ENCODE peak calls at places on chromosome 20, in four cellular contexts. T is left ventricle myocardium inferior, O is body of pancreas, I is heart left ventricle. U is an unnamed sample. For H3K36me3, the result is how much of the 10 kb centered on the place peaks cover.

GRCh38 chr20:10536531-10536930 is 101.4 kb downstream of the SLX4IP start:
- DNase-seq in O (peak), T (no peak), I (no peak), U (no peak)

GRCh38 chr20:50001784-50002311 is 19.1 kb downstream of the SNAI1 start:
- DNase-seq in T (no peak), I (peak), O (no peak), U (no peak)

GRCh38 chr20:62804021-62804631 is 509 bp upstream of the OGFR start:
- DNase-seq in O (no peak), T (no peak), I (no peak), U (no peak)

GRCh38 chr20:17568972-17569471 is 853 bp upstream of the DSTN start:
- DNase-seq in T (peak), I (peak), O (peak), U (peak)

GRCh38 chr20:7714549-7714948 is 225.7 kb downstream of the HAO1 start:
- DNase-seq in I (no peak), O (no peak), T (no peak), U (no peak)

GRCh38 chr20:4131911-4132310 is 116.6 kb upstream of the RNF24 start:
- DNase-seq in T (no peak), I (no peak), O (no peak), U (no peak)

GRCh38 chr20:32997431-32997830 is 6.8 kb downstream of the SUN5 start:
- DNase-seq in I (no peak), T (no peak), O (no peak), U (no peak)

GRCh38 chr20:35297153-35297552 is 4.9 kb upstream of the FAM83C start:
- DNase-seq in O (no peak), T (no peak), I (peak), U (no peak)

GRCh38 chr20:50592282-50593004 is 82.3 kb downstream of the PTPN1 start:
- DNase-seq in I (peak), T (peak), O (peak), U (no peak)

GRCh38 chr20:53736122-53736756 is 142.6 kb upstream of the ZNF217 start:
- DNase-seq in T (no peak), O (peak), I (no peak), U (no peak)

GRCh38 chr20:40506567-40506966 is 182.5 kb downstream of the MAFB start:
- DNase-seq in I (peak), T (peak), O (peak), U (no peak)

GRCh38 chr20:36819662-36820061 is 46.1 kb upstream of the DSN1 start:
- DNase-seq in I (no peak), O (no peak), T (no peak), U (no peak)

GRCh38 chr20:36525620-36526365 is 15.5 kb upstream of the MYL9 start:
- DNase-seq in O (no peak), T (no peak), I (no peak), U (no peak)

GRCh38 chr20:35523298-35523888 is 6.1 kb downstream of the C20orf173 start:
- DNase-seq in T (no peak), O (no peak), I (no peak), U (no peak)

GRCh38 chr20:43824699-43825402 is 89.8 kb upstream of the TOX2 start:
- DNase-seq in T (no peak), O (peak), I (no peak), U (no peak)

GRCh38 chr20:6993526-6993925 is 226.0 kb downstream of the BMP2 start:
- DNase-seq in I (no peak), O (no peak), T (no peak), U (no peak)

GRCh38 chr20:23205221-23205620 is 119.1 kb upstream of the CD93 start:
- DNase-seq in O (no peak), I (no peak), T (no peak), U (no peak)

GRCh38 chr20:47318596-47319516 is 37.6 kb downstream of the ZMYND8 start:
- DNase-seq in O (peak), I (peak), T (peak), U (no peak)

GRCh38 chr20:805713-806112 is 27.8 kb upstream of the FAM110A start:
- DNase-seq in O (no peak), T (no peak), I (no peak), U (no peak)

GRCh38 chr20:50427740-50428462 is 82.3 kb upstream of the PTPN1 start:
- DNase-seq in I (no peak), T (peak), O (peak), U (no peak)

GRCh38 chr20:25274481-25274880 is 26.6 kb downstream of the PYGB start:
- DNase-seq in O (peak), T (peak), I (peak), U (no peak)

GRCh38 chr20:775679-776135 is 7.4 kb upstream of the SLC52A3 start:
- DNase-seq in T (no peak), I (no peak), O (peak), U (no peak)

GRCh38 chr20:53434662-53435061 is 159.0 kb downstream of the ZNF217 start:
- DNase-seq in O (no peak), I (no peak), T (no peak), U (no peak)

GRCh38 chr20:50226093-50226974 is 35.7 kb downstream of the CEBPB start:
- DNase-seq in I (no peak), O (no peak), T (no peak), U (no peak)

GRCh38 chr20:52959125-52959524 is 13.0 kb upstream of the TSHZ2 start:
- DNase-seq in T (no peak), O (no peak), I (no peak), U (no peak)

GRCh38 chr20:2955257-2955950 is 82.1 kb downstream of the PTPRA start:
- DNase-seq in O (no peak), I (no peak), T (no peak), U (no peak)

GRCh38 chr20:49285233-49285668 is 7.4 kb upstream of the ZNFX1 start:
- DNase-seq in O (no peak), T (no peak), I (no peak), U (no peak)

GRCh38 chr20:55456316-55456940 is 548.9 kb downstream of the CBLN4 start:
- DNase-seq in O (no peak), I (no peak), T (no peak), U (no peak)

GRCh38 chr20:41694796-41695195 is 76.6 kb upstream of the CHD6 start:
- DNase-seq in O (no peak), T (no peak), I (no peak), U (no peak)

GRCh38 chr20:13017235-13017634 is 8.5 kb downstream of the SPTLC3 start:
- DNase-seq in O (no peak), T (no peak), I (no peak), U (no peak)

GRCh38 chr20:10634190-10634589 is 39.6 kb downstream of the JAG1 start:
- DNase-seq in O (no peak), T (no peak), I (no peak), U (no peak)

GRCh38 chr20:34084227-34084923 is 27.7 kb downstream of the EIF2S2 start:
- DNase-seq in T (no peak), I (no peak), O (no peak), U (no peak)

GRCh38 chr20:34083781-34084180 is 28.3 kb downstream of the EIF2S2 start:
- DNase-seq in O (no peak), T (no peak), I (no peak), U (no peak)

GRCh38 chr20:34088305-34088870 is 23.7 kb downstream of the EIF2S2 start:
- DNase-seq in O (no peak), I (no peak), T (no peak), U (no peak)

GRCh38 chr20:34083137-34083536 is 28.9 kb downstream of the EIF2S2 start:
- DNase-seq in T (peak), O (peak), I (peak), U (no peak)

GRCh38 chr20:34085544-34086040 is 26.5 kb downstream of the EIF2S2 start:
- DNase-seq in I (no peak), T (no peak), O (no peak), U (no peak)
- H3K36me3 ChIP-seq in I (under half), T (half or more), O (under half), U (under half)

GRCh38 chr20:46118481-46119020 is 437 bp downstream of the CD40 start:
- DNase-seq in I (no peak), T (peak), O (peak), U (peak)
- TF ChIP-seq CTCF in I (no peak), T (no peak), O (no peak), U (no peak)

GRCh38 chr20:38537176-38537575 is 43.8 kb upstream of the ADIG start:
- DNase-seq in I (no peak), T (no peak), O (no peak), U (no peak)
- H3K36me3 ChIP-seq in I (under half), T (half or more), O (under half), U (under half)

GRCh38 chr20:5551621-5552020 is 198.6 kb upstream of the SHLD1 start:
- DNase-seq in I (no peak), T (no peak), O (no peak), U (no peak)
- TF ChIP-seq CTCF in I (no peak), T (no peak), O (no peak), U (no peak)

DNA sequence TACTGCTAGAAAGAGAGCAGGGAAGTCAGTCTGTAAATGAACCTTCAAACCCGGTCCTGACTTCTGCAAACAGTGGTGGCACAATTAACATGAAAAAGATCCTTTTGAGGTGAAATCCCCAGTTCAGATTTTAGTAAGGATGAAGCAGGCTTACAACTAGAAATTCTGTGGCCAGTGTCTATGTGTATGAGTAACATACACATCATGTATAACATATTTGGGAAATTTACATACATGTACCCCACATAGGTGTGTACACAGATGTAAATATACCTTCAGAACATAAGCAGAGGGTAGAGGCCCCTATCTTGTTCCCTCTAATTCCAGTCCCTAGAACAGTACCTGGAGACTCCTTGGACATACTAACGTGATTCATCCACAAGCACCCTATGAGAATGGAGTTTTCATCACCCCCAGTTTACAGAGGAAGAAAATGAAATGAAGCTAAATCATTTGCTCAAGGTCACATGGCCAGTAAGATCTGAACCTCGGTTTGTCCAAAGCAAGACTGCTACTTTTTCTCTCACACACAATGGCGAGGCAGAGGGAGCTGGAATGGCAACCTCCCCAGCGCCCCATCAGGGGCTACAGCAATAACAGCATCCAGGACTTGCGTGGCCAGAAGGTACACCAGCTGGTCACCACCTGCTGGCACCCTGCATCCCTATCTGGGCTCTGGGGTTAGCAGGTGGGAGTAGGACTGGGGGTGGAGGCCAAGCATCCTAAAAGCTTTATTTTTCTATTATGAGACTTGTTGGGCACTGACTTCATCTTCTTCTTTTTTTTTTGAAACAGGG is 41.6 kb downstream of the TTI1 start:
- DNase-seq in O (no peak), I (no peak), T (no peak), U (no peak)
- H3K36me3 ChIP-seq in O (under half), I (under half), T (under half), U (under half)

GRCh38 chr20:5315807-5316187 is 957 bp downstream of the PROKR2 start:
- DNase-seq in O (no peak), I (no peak), T (no peak), U (no peak)

GRCh38 chr20:5313916-5314315 is 2.8 kb downstream of the PROKR2 start:
- DNase-seq in T (no peak), I (no peak), O (no peak), U (no peak)

GRCh38 chr20:5312518-5312917 is 4.2 kb downstream of the PROKR2 start:
- DNase-seq in I (no peak), T (no peak), O (no peak), U (no peak)

GRCh38 chr20:5316188-5317158 is at the start of gene PROKR2:
- DNase-seq in T (no peak), I (no peak), O (no peak), U (no peak)
- TF ChIP-seq CTCF in T (peak), I (no peak), O (no peak), U (no peak)

GRCh38 chr20:38060536-38060935 is 27.0 kb downstream of the RPRD1B start:
- DNase-seq in I (no peak), O (no peak), T (no peak), U (no peak)
- H3K36me3 ChIP-seq in I (under half), O (under half), T (half or more), U (under half)

GRCh38 chr20:57526067-57526884 is 1.3 kb upstream of the CTCFL start:
- DNase-seq in I (no peak), T (no peak), O (no peak), U (no peak)
- TF ChIP-seq CTCF in I (no peak), T (no peak), O (no peak), U (peak)

DNA sequence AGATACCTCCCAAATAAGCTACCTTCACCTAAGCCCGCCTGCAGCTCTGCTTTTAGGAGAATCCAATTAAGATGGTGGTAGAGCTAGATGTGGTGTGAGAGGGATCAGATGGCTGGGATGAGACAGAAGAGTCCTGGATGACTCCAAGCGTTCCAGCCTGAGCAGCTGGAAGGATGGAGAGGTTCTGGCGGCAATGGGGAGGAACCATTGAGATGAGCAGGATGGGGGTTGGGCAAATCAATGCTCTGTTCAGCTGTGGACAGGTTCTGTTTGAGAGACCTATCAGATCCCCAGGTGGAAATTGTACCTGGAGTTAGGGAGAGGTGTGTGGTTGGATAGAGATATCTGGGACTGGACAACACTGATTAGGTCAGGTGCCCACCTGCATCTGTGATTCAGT is 23.0 kb downstream of the PHACTR3 start:
- DNase-seq in T (no peak), I (no peak), O (no peak), U (no peak)
- H3K36me3 ChIP-seq in T (under half), I (under half), O (under half), U (under half)

GRCh38 chr20:45082468-45082867 is 18.5 kb downstream of the KCNS1 start:
- DNase-seq in I (no peak), T (no peak), O (no peak), U (no peak)

GRCh38 chr20:45083127-45083526 is 17.8 kb downstream of the KCNS1 start:
- DNase-seq in I (no peak), O (no peak), T (no peak), U (no peak)

GRCh38 chr20:45077559-45077958 is 23.4 kb downstream of the KCNS1 start:
- DNase-seq in T (no peak), O (no peak), I (no peak), U (no peak)

GRCh38 chr20:45085289-45085688 is 15.6 kb downstream of the KCNS1 start:
- DNase-seq in T (no peak), O (no peak), I (no peak), U (no peak)

DNA sequence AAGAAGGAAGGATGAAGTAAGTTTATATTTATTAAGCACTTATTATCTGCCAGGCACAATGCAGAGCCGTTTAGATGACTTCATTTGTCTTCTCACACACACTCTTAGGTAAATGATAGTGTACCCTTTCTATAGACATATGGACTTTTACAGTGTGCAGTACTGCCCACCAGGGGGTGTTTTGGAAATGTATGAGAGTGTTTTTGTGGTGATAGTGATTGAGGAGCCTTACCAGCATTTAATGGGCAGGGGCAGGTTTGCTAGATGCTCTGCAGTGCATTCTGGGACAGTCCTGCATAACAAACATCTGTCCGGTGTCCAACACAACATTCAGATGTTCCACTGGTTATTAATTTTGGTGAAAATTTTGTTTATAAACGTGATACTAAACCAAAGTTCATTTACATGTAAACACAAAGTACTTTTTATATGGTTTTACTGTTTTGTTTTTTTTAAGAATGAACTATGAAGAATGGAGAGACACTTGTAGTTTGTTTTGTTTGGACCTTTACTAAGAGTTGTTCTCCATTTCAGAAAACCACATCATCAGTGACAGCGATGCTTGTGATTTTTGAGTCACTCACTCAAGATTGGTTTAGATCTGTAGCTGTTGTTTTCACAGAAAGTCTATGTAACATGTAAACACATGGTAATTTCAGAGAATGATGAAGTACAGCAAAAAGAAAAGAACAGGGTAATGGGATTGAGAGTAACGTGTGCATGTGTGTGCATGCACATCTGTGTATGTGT is 19.9 kb downstream of the KCNS1 start:
- DNase-seq in O (no peak), T (no peak), I (no peak), U (no peak)
- TF ChIP-seq CTCF in O (no peak), T (peak), I (no peak), U (peak)

U was measured in GM06990.